ENCODE peak calls at places on chromosomes 7 and 10, in five cellular contexts. L is GM23338, T is H1, Y is GM12878, B is K562. E is an unnamed sample.

GRCh38 chr10:8712653-8713052 is 658.2 kb downstream of the GATA3 start:
- DNase-seq in Y (no peak), B (no peak), T (no peak), L (no peak), E (no peak)

GRCh38 chr10:3137958-3138726 is 34.4 kb downstream of the PITRM1 start:
- DNase-seq in Y (no peak), T (no peak), L (no peak), B (no peak), E (no peak)

GRCh38 chr7:123204206-123204835 is 4.6 kb upstream of the SLC13A1 start:
- DNase-seq in L (no peak), Y (no peak), B (no peak), T (no peak), E (no peak)

GRCh38 chr7:47451851-47452205 is 130.1 kb downstream of the TNS3 start:
- DNase-seq in Y (no peak), T (no peak), B (no peak), L (no peak), E (no peak)

GRCh38 chr7:40859965-40860543 is 725.2 kb downstream of the SUGCT start:
- DNase-seq in B (no peak), T (no peak), L (no peak), Y (no peak), E (no peak)

GRCh38 chr10:124619195-124619594 is 125.0 kb downstream of the FAM53B start:
- DNase-seq in B (no peak), T (no peak), Y (no peak), L (no peak), E (no peak)

GRCh38 chr10:5929442-5929841 is 39.4 kb downstream of the FBH1 start:
- DNase-seq in L (no peak), B (no peak), Y (no peak), T (no peak), E (no peak)

GRCh38 chr7:131111-132094 is 61.0 kb upstream of the FAM20C start:
- DNase-seq in Y (no peak), L (no peak), T (no peak), B (no peak), E (no peak)

GRCh38 chr10:12797471-12798262 is 203.8 kb downstream of the CCDC3 start:
- DNase-seq in Y (no peak), T (no peak), B (no peak), L (no peak), E (no peak)

GRCh38 chr10:44253769-44254462 is 131.0 kb downstream of the CXCL12 start:
- DNase-seq in Y (no peak), T (no peak), L (no peak), B (no peak), E (peak; percentile 49)

GRCh38 chr7:147432068-147432467 is 1158.5 kb upstream of the C7orf33 start:
- DNase-seq in B (no peak), T (no peak), Y (no peak), L (peak; percentile 34), E (no peak)

GRCh38 chr7:123131140-123131539 is 68.6 kb downstream of the SLC13A1 start:
- DNase-seq in T (no peak), L (peak; percentile 29), Y (no peak), B (no peak), E (no peak)

GRCh38 chr7:139095194-139095659 is 14.3 kb downstream of the ZC3HAV1 start:
- DNase-seq in Y (peak; percentile 88), T (no peak), B (no peak), L (no peak), E (no peak)

GRCh38 chr7:55062106-55062499 is 43.3 kb downstream of the EGFR start:
- DNase-seq in L (no peak), Y (no peak), B (no peak), T (no peak), E (no peak)

GRCh38 chr7:90605055-90605454 is 8.9 kb downstream of the CDK14 start:
- DNase-seq in Y (no peak), L (no peak), B (no peak), T (no peak), E (no peak)

GRCh38 chr7:8418627-8419245 is 14.7 kb upstream of the NXPH1 start:
- DNase-seq in T (peak; percentile 67), L (peak; percentile 90), B (peak; percentile 58), Y (peak; percentile 19), E (peak; percentile 52)

DNA sequence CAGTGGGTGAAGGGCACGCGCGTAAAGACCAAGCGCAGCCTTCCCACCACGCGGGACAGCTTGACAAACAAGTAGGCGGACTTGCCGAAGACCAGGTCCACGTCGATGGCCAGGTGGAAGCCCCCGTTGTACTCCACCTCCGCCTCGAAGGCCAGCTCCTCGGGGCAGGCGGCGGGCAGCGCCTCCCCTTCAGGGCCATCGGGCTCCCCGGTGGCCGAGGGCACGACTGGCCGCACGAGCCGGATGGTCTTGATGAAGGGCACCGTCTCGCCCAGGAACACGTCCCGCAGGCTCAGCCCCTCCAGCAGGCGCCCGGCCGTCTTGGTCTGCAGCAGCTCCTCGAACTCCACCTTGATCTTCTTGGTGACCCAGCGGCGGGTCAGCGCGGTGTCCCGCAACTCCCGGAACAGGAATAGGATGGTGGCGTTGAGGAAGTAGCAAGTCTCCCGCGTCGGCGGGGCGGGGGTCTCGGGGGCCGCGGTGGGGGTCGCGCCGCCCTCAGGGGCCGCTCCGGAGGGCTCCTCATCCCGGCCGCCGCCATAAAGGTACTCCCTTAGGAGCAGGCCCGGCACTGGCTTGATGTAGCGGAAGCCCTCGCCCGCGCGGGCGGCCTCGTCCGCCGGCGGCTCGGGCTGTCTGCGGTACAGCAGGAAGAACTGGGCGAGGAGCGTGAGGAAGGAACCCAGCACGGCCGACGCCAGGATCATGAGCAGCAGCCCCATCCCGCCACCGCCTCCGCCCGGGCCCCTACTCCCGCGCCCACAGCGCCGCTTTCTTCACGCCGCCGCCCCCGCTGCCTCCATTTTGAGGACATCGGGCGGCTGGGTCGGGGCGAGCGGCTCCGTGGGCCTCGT is 507 bp downstream of the PDZD8 start:
- DNase-seq in Y (no peak), L (peak; percentile 66), B (peak; percentile 12), T (peak; percentile 72), E (no peak)
- TF ChIP-seq CREB1 in Y (no peak), L (no peak), B (no peak), T (no peak), E (no peak)

DNA sequence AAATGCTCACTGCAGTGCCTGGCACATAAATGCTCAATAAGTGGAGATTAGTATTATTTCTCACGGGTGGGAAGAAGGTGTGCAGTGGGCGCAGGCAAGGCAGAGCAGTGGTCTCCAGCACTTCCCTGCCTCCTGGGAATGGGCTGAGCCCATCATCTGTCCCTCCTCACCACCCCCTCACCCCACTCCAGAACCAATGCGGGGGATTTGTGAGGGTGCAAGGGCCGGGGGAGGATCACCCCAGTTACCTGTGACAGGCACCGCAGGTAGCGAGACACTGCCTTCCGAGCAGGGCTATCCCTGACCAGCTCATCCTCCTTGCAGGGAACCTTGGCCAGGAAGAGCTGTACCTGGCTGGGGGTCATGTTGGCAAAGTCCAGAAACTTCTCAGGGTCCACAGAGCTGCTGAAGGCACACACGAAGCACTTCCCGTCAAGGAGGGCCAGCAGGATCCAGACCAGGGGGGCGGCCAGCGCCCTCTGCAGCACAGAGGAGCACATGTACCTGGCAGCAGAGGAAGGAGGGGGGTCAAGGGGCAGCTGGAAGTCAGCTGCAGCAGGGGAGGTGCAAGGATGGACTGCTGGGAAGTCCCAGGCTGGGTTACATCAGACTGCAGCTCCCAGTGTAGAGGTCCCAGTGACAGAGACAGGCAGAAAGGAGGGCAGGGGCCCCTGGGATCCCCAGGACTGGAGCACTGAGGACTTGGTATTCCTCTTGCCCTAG is 2.8 kb downstream of the CALHM3 start:
- DNase-seq in L (peak; percentile 84), T (no peak), B (peak; percentile 45), Y (no peak), E (no peak)
- H3K4me2 ChIP-seq in L (no peak overlapping the region), T (no peak overlapping the region), B (no peak overlapping the region), Y (no peak overlapping the region), E (no peak overlapping the region)

GRCh38 chr7:120274482-120274881 is 1.5 kb downstream of the KCND2 start:
- DNase-seq in B (no peak), Y (no peak), T (no peak), L (no peak), E (no peak)
- TF ChIP-seq CREB1 in B (no peak), Y (no peak), T (no peak), L (no peak), E (no peak)

GRCh38 chr7:21429786-21430574 is 2.1 kb downstream of the SP4 start:
- DNase-seq in B (peak; percentile 19), L (peak; percentile 24), Y (no peak), T (no peak), E (no peak)
- H3K4me2 ChIP-seq in B (peak overlapping the region; percentile 65), L (peak overlapping the region; percentile 97), Y (peak overlapping the region; percentile 71), T (peak overlapping the region; percentile 54), E (no peak overlapping the region)

GRCh38 chr10:73244866-73245477 is 2.1 kb downstream of the DNAJC9 start:
- DNase-seq in Y (no peak), L (no peak), B (peak; percentile 50), T (no peak), E (no peak)
- TF ChIP-seq CREB1 in Y (no peak), L (no peak), B (no peak), T (no peak), E (no peak)

GRCh38 chr10:110216942-110217341 is 9.5 kb downstream of the MXI1 start:
- DNase-seq in Y (no peak), T (no peak), L (no peak), B (no peak), E (no peak)

GRCh38 chr10:110216240-110216639 is 8.8 kb downstream of the MXI1 start:
- DNase-seq in L (no peak), T (no peak), B (no peak), Y (no peak), E (no peak)

GRCh38 chr10:110215751-110216150 is 8.3 kb downstream of the MXI1 start:
- DNase-seq in B (no peak), Y (no peak), T (no peak), L (no peak), E (no peak)

GRCh38 chr10:110214380-110214826 is 7.0 kb downstream of the MXI1 start:
- DNase-seq in Y (no peak), T (no peak), B (no peak), L (no peak), E (no peak)

DNA sequence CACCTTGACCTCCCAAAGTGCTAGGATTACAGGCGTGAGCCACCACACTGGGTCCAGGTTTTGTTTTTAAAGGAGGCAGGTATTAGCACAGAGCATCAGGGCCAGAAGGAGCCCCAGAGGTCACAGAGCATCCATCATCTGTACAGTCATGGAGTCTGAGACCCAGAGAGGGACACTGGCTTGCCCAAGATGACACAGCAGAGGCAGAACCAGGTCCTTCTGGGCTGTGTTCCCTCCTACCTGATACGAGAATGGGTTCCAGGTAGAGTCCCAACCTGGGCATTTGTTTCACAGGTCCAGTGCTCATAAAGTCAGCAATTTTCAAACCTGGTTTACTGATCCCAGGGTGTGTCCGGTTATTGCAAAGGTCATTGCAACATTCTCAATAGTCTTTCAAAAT is 7.9 kb downstream of the MXI1 start:
- DNase-seq in L (no peak), B (no peak), T (no peak), Y (no peak), E (no peak)
- H3K4me2 ChIP-seq in L (no peak overlapping the region), B (no peak overlapping the region), T (no peak overlapping the region), Y (no peak overlapping the region), E (no peak overlapping the region)

GRCh38 chr7:77338883-77339629 is 77.1 kb downstream of the GSAP start:
- DNase-seq in B (no peak), Y (no peak), L (no peak), T (no peak), E (peak; percentile 35)
- TF ChIP-seq CREB1 in B (no peak), Y (no peak), L (no peak), T (no peak), E (no peak)

DNA sequence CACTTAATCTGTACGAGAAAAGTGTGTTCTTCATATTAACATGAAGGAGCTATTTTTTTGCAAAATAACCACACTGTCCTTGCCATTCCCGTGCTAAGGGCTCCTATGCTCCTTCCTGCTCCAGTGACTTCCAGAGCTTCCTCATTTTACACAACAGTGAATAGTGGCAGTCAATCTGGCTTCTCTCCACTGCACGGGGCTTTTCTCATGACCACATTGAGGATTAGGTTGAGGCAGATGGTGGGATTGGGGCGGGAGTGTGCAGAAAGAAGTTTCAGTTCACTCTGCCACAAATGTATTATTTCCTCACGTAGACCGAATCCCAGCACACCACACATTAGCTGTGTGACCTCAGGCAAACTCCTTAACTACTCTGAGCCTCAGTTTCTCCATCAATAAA is 235.1 kb downstream of the ARHGAP12 start:
- DNase-seq in L (no peak), Y (no peak), T (no peak), B (no peak), E (no peak)
- H3K4me2 ChIP-seq in L (no peak overlapping the region), Y (no peak overlapping the region), T (no peak overlapping the region), B (no peak overlapping the region), E (no peak overlapping the region)